ENCODE peak calls at places on chromosome 12, in eight cellular contexts. One of them, this sample, is unnamed.

GRCh38 chr12:1917172-1918070 is 1.0 kb downstream of the CACNA2D4 start:
- DNase-seq in psoas muscle: no peak
- DNase-seq in activated T-helper 9 cell treated with anti-CD3 and anti-CD28 coated beads, Interleukin-2, amount 50 U/mL, for 16 hours: no peak
- DNase-seq in A172: no peak
- DNase-seq in stimulated activated CD8-positive, alpha-beta memory T cell treated with anti-CD3 and anti-CD28 coated beads, Interleukin-2, amount 100 ng/mL, for 1 hour: no peak
- DNase-seq in activated naive CD8-positive, alpha-beta T cell treated with anti-CD3 and anti-CD28 coated beads, Interleukin-2, amount 50 U/mL, for 16 hours: no peak
- DNase-seq in EL: no peak
- DNase-seq in kidney epithelial cell: no peak
- DNase-seq in this sample: no peak

GRCh38 chr12:1978078-1978477 is 26.2 kb downstream of the DCP1B start:
- DNase-seq in psoas muscle: no peak
- DNase-seq in activated T-helper 9 cell treated with anti-CD3 and anti-CD28 coated beads, Interleukin-2, amount 50 U/mL, for 16 hours: no peak
- DNase-seq in A172: no peak
- DNase-seq in stimulated activated CD8-positive, alpha-beta memory T cell treated with anti-CD3 and anti-CD28 coated beads, Interleukin-2, amount 100 ng/mL, for 1 hour: no peak
- DNase-seq in activated naive CD8-positive, alpha-beta T cell treated with anti-CD3 and anti-CD28 coated beads, Interleukin-2, amount 50 U/mL, for 16 hours: no peak
- DNase-seq in EL: no peak
- DNase-seq in kidney epithelial cell: no peak
- DNase-seq in this sample: no peak

GRCh38 chr12:52876371-52876770 is 27.6 kb upstream of the KRT78 start:
- DNase-seq in psoas muscle: no peak
- DNase-seq in activated T-helper 9 cell treated with anti-CD3 and anti-CD28 coated beads, Interleukin-2, amount 50 U/mL, for 16 hours: no peak
- DNase-seq in A172: peak
- DNase-seq in stimulated activated CD8-positive, alpha-beta memory T cell treated with anti-CD3 and anti-CD28 coated beads, Interleukin-2, amount 100 ng/mL, for 1 hour: no peak
- DNase-seq in activated naive CD8-positive, alpha-beta T cell treated with anti-CD3 and anti-CD28 coated beads, Interleukin-2, amount 50 U/mL, for 16 hours: no peak
- DNase-seq in EL: no peak
- DNase-seq in kidney epithelial cell: no peak
- DNase-seq in this sample: no peak

GRCh38 chr12:124513297-124513867 is 54.0 kb downstream of the NCOR2 start:
- DNase-seq in psoas muscle: no peak
- DNase-seq in activated T-helper 9 cell treated with anti-CD3 and anti-CD28 coated beads, Interleukin-2, amount 50 U/mL, for 16 hours: no peak
- DNase-seq in A172: no peak
- DNase-seq in stimulated activated CD8-positive, alpha-beta memory T cell treated with anti-CD3 and anti-CD28 coated beads, Interleukin-2, amount 100 ng/mL, for 1 hour: no peak
- DNase-seq in activated naive CD8-positive, alpha-beta T cell treated with anti-CD3 and anti-CD28 coated beads, Interleukin-2, amount 50 U/mL, for 16 hours: no peak
- DNase-seq in EL: no peak
- DNase-seq in kidney epithelial cell: no peak
- DNase-seq in this sample: no peak

GRCh38 chr12:11762723-11763326 is 113.4 kb downstream of the ETV6 start:
- DNase-seq in psoas muscle: no peak
- DNase-seq in activated T-helper 9 cell treated with anti-CD3 and anti-CD28 coated beads, Interleukin-2, amount 50 U/mL, for 16 hours: no peak
- DNase-seq in A172: peak
- DNase-seq in stimulated activated CD8-positive, alpha-beta memory T cell treated with anti-CD3 and anti-CD28 coated beads, Interleukin-2, amount 100 ng/mL, for 1 hour: no peak
- DNase-seq in activated naive CD8-positive, alpha-beta T cell treated with anti-CD3 and anti-CD28 coated beads, Interleukin-2, amount 50 U/mL, for 16 hours: no peak
- DNase-seq in EL: peak
- DNase-seq in kidney epithelial cell: no peak
- DNase-seq in this sample: no peak

GRCh38 chr12:14852880-14853279 is 9.6 kb upstream of the ART4 start:
- DNase-seq in psoas muscle: no peak
- DNase-seq in activated T-helper 9 cell treated with anti-CD3 and anti-CD28 coated beads, Interleukin-2, amount 50 U/mL, for 16 hours: no peak
- DNase-seq in A172: no peak
- DNase-seq in stimulated activated CD8-positive, alpha-beta memory T cell treated with anti-CD3 and anti-CD28 coated beads, Interleukin-2, amount 100 ng/mL, for 1 hour: no peak
- DNase-seq in activated naive CD8-positive, alpha-beta T cell treated with anti-CD3 and anti-CD28 coated beads, Interleukin-2, amount 50 U/mL, for 16 hours: no peak
- DNase-seq in EL: no peak
- DNase-seq in kidney epithelial cell: no peak
- DNase-seq in this sample: no peak

GRCh38 chr12:25822281-25822680 is 136.2 kb upstream of the RASSF8 start:
- DNase-seq in psoas muscle: no peak
- DNase-seq in activated T-helper 9 cell treated with anti-CD3 and anti-CD28 coated beads, Interleukin-2, amount 50 U/mL, for 16 hours: no peak
- DNase-seq in A172: no peak
- DNase-seq in stimulated activated CD8-positive, alpha-beta memory T cell treated with anti-CD3 and anti-CD28 coated beads, Interleukin-2, amount 100 ng/mL, for 1 hour: no peak
- DNase-seq in activated naive CD8-positive, alpha-beta T cell treated with anti-CD3 and anti-CD28 coated beads, Interleukin-2, amount 50 U/mL, for 16 hours: no peak
- DNase-seq in EL: no peak
- DNase-seq in kidney epithelial cell: no peak
- DNase-seq in this sample: no peak

GRCh38 chr12:49147384-49147783 is 16.2 kb upstream of the TUBA1B start:
- DNase-seq in psoas muscle: no peak
- DNase-seq in activated T-helper 9 cell treated with anti-CD3 and anti-CD28 coated beads, Interleukin-2, amount 50 U/mL, for 16 hours: no peak
- DNase-seq in A172: no peak
- DNase-seq in stimulated activated CD8-positive, alpha-beta memory T cell treated with anti-CD3 and anti-CD28 coated beads, Interleukin-2, amount 100 ng/mL, for 1 hour: no peak
- DNase-seq in activated naive CD8-positive, alpha-beta T cell treated with anti-CD3 and anti-CD28 coated beads, Interleukin-2, amount 50 U/mL, for 16 hours: no peak
- DNase-seq in EL: no peak
- DNase-seq in kidney epithelial cell: no peak
- DNase-seq in this sample: no peak

GRCh38 chr12:94100254-94100653 is 48.1 kb upstream of the PLXNC1 start:
- DNase-seq in psoas muscle: peak
- DNase-seq in activated T-helper 9 cell treated with anti-CD3 and anti-CD28 coated beads, Interleukin-2, amount 50 U/mL, for 16 hours: peak
- DNase-seq in A172: peak
- DNase-seq in stimulated activated CD8-positive, alpha-beta memory T cell treated with anti-CD3 and anti-CD28 coated beads, Interleukin-2, amount 100 ng/mL, for 1 hour: no peak
- DNase-seq in activated naive CD8-positive, alpha-beta T cell treated with anti-CD3 and anti-CD28 coated beads, Interleukin-2, amount 50 U/mL, for 16 hours: no peak
- DNase-seq in EL: peak
- DNase-seq in kidney epithelial cell: no peak
- DNase-seq in this sample: no peak

GRCh38 chr12:89236237-89236636 is 116.1 kb downstream of the DUSP6 start:
- DNase-seq in psoas muscle: no peak
- DNase-seq in activated T-helper 9 cell treated with anti-CD3 and anti-CD28 coated beads, Interleukin-2, amount 50 U/mL, for 16 hours: no peak
- DNase-seq in A172: peak
- DNase-seq in stimulated activated CD8-positive, alpha-beta memory T cell treated with anti-CD3 and anti-CD28 coated beads, Interleukin-2, amount 100 ng/mL, for 1 hour: no peak
- DNase-seq in activated naive CD8-positive, alpha-beta T cell treated with anti-CD3 and anti-CD28 coated beads, Interleukin-2, amount 50 U/mL, for 16 hours: no peak
- DNase-seq in EL: peak
- DNase-seq in kidney epithelial cell: no peak
- DNase-seq in this sample: no peak